ENCODE peak calls at places on chromosomes 12 and 14, in nine cellular contexts. P is prostate gland, T is stomach, I is GM23338, R is GM12892, N is suprapubic skin, S is GM12891, G is HCT116, X is Panc1. C is an unnamed sample.

GRCh38 chr12:62248873-62249272 is 11.3 kb upstream of the USP15 start:
- DNase-seq in X (no peak), N (no peak), S (no peak), P (no peak), R (no peak), G (no peak), I (no peak), T (no peak), C (no peak)

GRCh38 chr12:5391638-5392037 is 40.3 kb upstream of the NTF3 start:
- DNase-seq in I (no peak), R (no peak), P (no peak), N (no peak), S (no peak), T (no peak), X (no peak), G (no peak), C (no peak)

GRCh38 chr14:101066826-101067508 is 163.4 kb upstream of the RTL1 start:
- DNase-seq in P (no peak), X (no peak), T (no peak), S (no peak), R (no peak), G (no peak), N (peak), I (no peak), C (peak)

GRCh38 chr12:100823988-100824387 is 29.4 kb downstream of the ANO4 start:
- DNase-seq in P (no peak), I (no peak), T (no peak), N (no peak), X (no peak), G (peak), R (no peak), S (no peak), C (no peak)

GRCh38 chr14:48023881-48024280 is 348.5 kb upstream of the MDGA2 start:
- DNase-seq in N (no peak), S (no peak), P (no peak), I (no peak), X (no peak), T (no peak), R (no peak), G (no peak), C (no peak)

GRCh38 chr12:3295648-3296408 is 195.2 kb upstream of the PRMT8 start:
- DNase-seq in G (no peak), N (no peak), S (no peak), P (peak), T (peak), I (no peak), X (no peak), R (no peak), C (no peak)

GRCh38 chr12:67425394-67425793 is 156.2 kb downstream of the CAND1 start:
- DNase-seq in R (no peak), I (no peak), P (no peak), G (no peak), T (no peak), X (no peak), N (no peak), S (no peak), C (no peak)

GRCh38 chr12:55717397-55718007 is 1.7 kb downstream of the BLOC1S1 start:
- DNase-seq in T (no peak), G (no peak), R (no peak), I (no peak), S (no peak), P (no peak), N (no peak), X (no peak), C (no peak)

GRCh38 chr14:75877884-75878283 is 103.9 kb downstream of the TGFB3 start:
- DNase-seq in S (no peak), I (no peak), G (no peak), N (no peak), P (no peak), X (no peak), R (no peak), T (no peak), C (no peak)

GRCh38 chr14:75876526-75876925 is 105.3 kb downstream of the TGFB3 start:
- DNase-seq in T (no peak), P (no peak), I (no peak), N (no peak), G (no peak), S (no peak), R (no peak), X (no peak), C (no peak)

GRCh38 chr14:75880512-75880911 is 101.3 kb downstream of the TGFB3 start:
- DNase-seq in P (no peak), I (peak), N (no peak), G (no peak), T (no peak), R (no peak), X (no peak), S (no peak), C (no peak)

GRCh38 chr14:75877292-75877691 is 104.5 kb downstream of the TGFB3 start:
- DNase-seq in S (no peak), N (no peak), P (no peak), T (no peak), R (no peak), G (no peak), X (no peak), I (no peak), C (no peak)

DNA sequence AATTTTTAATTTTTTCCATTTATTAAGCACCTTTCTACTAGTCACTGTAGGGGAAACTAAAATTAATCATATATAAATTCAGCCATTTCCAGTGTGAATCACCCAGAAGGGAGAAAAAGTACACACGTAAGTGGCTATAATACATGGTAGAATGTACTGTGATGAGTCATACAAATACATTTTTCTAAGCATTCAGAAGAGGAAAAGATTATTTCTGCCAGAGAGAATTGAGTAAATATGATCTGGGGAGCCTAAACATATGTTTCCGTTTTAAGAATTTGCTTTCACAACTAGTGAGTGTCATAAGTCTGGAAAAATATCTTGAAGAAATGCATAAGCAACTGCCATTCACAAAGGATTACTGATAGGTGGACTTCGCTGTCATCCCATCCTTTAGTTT is 102.8 kb downstream of the TGFB3 start:
- DNase-seq in T (no peak), N (no peak), I (no peak), G (no peak), P (no peak), R (no peak), S (no peak), X (no peak), C (no peak)
- TF ChIP-seq POLR2AphosphoS5 in T (no peak), N (no peak), I (no peak), G (no peak), P (no peak), R (no peak), S (no peak), X (no peak), C (no peak)

DNA sequence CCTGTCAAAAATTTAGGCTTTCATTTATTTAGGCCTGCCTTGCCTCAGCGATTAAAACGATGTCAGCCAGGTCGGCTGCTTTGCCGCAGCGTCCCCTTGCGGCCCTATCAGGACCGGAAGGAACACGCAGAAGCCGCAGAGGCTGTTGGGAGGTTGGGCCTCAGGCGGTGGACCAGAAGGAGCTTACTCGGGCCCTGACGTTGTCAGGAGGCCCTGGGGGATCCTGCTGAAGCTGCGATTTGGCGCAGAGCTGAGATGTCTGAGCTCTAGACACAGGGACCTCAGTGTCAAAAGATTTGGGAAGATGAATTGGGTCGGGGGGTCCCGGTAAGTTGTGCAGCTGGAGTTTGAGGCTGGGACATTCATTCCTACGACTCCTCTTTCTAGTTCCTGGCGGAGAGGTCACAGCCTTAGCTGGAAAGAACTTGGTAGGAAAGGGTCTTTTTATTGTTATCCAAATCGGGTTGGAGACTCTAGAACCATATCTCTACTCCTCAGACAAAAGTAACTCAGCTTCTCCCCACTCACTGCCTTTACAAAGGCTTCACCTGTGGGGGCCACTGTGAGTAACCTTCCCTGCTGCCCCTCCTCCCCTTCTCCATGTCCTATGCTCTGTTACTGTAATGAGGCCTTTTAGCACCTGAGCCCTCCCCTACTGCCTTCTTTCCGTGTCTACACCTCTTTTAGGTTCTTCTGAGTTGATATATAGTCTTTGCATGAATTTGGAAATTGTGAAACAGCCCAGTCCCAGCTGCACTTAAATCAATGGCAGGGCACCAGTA is 6.6 kb upstream of the ABCD2 start:
- DNase-seq in P (no peak), I (peak), X (no peak), S (no peak), N (no peak), R (no peak), T (no peak), G (no peak), C (no peak)
- TF ChIP-seq POLR2AphosphoS5 in P (no peak), I (no peak), X (no peak), S (no peak), N (no peak), R (no peak), T (no peak), G (no peak), C (no peak)

DNA sequence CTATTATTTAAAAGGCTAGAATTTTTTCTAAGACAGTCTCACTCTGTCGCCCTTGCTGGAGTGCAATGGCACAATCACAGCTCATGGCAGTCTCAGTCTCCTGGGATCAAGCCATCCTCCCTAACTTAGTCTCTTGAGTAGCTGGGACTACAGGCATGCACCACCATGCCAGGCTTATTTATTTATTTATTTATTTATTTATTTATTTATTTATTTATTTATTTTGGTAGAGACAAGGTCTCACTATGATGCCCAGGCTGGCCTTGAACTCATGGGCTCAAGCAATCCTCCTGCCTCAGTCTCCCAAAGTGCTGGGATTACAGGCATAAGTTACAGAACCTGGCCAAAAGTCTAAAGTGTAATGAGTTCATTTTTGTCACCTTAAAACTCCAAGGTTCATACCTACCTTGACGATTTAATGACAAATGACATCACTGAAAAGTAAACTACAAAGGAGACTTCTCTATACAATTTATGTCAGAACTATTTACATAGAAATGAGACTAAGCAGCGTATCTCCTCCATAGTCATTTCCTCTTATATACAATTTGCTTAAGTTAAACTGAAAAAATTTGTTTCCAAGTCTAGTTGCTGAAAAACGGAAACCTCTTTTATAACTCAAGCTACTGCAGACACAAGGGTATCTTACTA is 78.2 kb downstream of the EPS8 start:
- DNase-seq in P (no peak), S (no peak), X (no peak), G (no peak), T (no peak), I (no peak), N (no peak), R (no peak), C (no peak)
- TF ChIP-seq POLR2AphosphoS5 in P (no peak), S (no peak), X (no peak), G (no peak), T (no peak), I (no peak), N (no peak), R (no peak), C (no peak)

DNA sequence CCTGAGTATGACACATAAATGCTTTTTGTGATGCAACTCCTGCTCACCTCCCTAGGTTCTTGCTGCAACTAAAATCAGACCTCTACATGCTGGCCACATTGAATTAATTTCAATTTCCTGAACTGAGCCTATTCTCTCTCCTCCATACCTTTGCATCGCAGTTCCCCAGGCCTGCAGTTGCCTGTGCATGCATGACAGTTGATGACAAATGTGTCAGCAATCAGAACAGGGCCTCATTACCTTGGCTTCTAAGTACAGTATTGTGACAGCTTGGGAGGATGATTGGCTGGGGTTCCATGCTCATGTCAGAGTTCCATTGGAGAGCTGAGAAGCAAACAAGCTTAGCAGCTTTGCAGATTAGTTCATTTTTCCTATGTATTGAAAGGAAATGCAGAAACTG is 3.9 kb upstream of the TM7SF3 start:
- DNase-seq in R (no peak), P (no peak), I (no peak), X (no peak), T (no peak), S (no peak), N (no peak), G (no peak), C (no peak)
- TF ChIP-seq POLR2AphosphoS5 in R (no peak), P (no peak), I (no peak), X (no peak), T (no peak), S (no peak), N (no peak), G (no peak), C (no peak)

DNA sequence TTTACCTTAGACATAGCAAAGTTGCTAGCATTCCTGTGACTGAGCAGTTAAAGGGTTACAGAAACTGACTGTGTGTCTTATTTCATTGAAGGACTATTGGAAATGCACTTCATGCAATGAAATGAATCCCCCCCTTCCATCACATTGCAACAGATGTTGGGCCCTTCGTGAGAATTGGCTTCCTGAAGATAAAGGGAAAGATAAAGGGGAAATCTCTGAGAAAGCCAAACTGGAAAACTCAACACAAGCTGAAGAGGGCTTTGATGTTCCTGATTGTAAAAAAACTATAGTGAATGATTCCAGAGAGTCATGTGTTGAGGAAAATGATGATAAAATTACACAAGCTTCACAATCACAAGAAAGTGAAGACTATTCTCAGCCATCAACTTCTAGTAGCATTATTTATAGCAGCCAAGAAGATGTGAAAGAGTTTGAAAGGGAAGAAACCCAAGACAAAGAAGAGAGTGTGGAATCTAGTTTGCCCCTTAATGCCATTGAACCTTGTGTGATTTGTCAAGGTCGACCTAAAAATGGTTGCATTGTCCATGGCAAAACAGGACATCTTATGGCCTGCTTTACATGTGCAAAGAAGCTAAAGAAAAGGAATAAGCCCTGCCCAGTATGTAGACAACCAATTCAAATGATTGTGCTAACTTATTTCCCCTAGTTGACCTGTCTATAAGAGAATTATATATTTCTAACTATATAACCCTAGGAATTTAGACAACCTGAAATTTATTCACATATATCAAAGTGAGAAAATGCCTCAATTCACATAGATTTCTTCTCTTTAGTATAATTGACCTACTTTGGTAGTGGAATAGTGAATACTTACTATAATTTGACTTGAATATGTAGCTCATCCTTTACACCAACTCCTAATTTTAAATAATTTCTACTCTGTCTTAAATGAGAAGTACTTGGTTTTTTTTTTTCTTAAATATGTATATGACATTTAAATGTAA is 31.5 kb downstream of the MDM2 start:
- DNase-seq in R (no peak), G (no peak), X (no peak), P (no peak), T (no peak), I (no peak), S (no peak), N (no peak), C (no peak)
- TF ChIP-seq POLR2AphosphoS5 in R (peak), G (no peak), X (no peak), P (no peak), T (no peak), I (no peak), S (peak), N (no peak), C (no peak)

GRCh38 chr14:100051103-100051502 is 14.1 kb upstream of the EVL start:
- DNase-seq in G (no peak), N (no peak), T (no peak), P (no peak), X (no peak), I (no peak), S (no peak), R (no peak), C (no peak)
- TF ChIP-seq POLR2AphosphoS5 in G (no peak), N (no peak), T (no peak), P (no peak), X (no peak), I (no peak), S (no peak), R (no peak), C (no peak)

C was measured in breast epithelium.